ENCODE peak calls at places on chromosomes 13 and 19, in ten cellular contexts. Z, G, L, M, V, O, B, U, S and Y are unnamed samples.
A peak's percentile ranks its signal among the peaks of the same experiment; 100 is the strongest.

GRCh38 chr13:42001580-42001979 is 40.7 kb upstream of the VWA8 start:
- DNase-seq in S (no peak), L (no peak), Z (no peak), B (no peak), V (peak; percentile 96), U (no peak), M (peak; percentile 3), G (no peak), O (peak; percentile 94), Y (no peak)

GRCh38 chr19:35228177-35228930 is at the start of gene FAM187B:
- DNase-seq in L (no peak), V (no peak), G (no peak), O (no peak), Z (no peak), B (no peak), U (no peak), S (no peak), M (no peak), Y (no peak)

GRCh38 chr19:16571283-16571682 is 932 bp downstream of the SLC35E1 start:
- DNase-seq in U (no peak), L (peak; percentile 22), B (no peak), O (peak; percentile 36), Z (no peak), V (peak; percentile 56), S (no peak), G (no peak), M (no peak), Y (peak; percentile 63)

GRCh38 chr13:73338389-73338788 is 279.6 kb downstream of the KLF5 start:
- DNase-seq in M (no peak), L (no peak), B (no peak), Z (no peak), S (no peak), U (no peak), V (no peak), O (no peak), G (no peak), Y (no peak)

GRCh38 chr13:49836516-49836915 is 44.0 kb upstream of the KPNA3 start:
- DNase-seq in M (peak; percentile 71), G (no peak), S (no peak), U (no peak), Z (no peak), V (no peak), O (no peak), B (peak; percentile 56), L (no peak), Y (no peak)

GRCh38 chr19:36973844-36974195 is 57.7 kb downstream of the ZNF568 start:
- DNase-seq in O (no peak), Z (no peak), G (no peak), V (no peak), B (no peak), U (no peak), M (no peak), L (no peak), S (no peak), Y (no peak)

GRCh38 chr13:30371649-30372265 is 50.5 kb upstream of the UBE2L5 start:
- DNase-seq in Z (no peak), G (no peak), M (no peak), O (peak; percentile 58), B (no peak), S (peak; percentile 80), U (peak; percentile 96), L (peak; percentile 100), V (peak; percentile 72), Y (peak; percentile 99)

GRCh38 chr19:18017275-18018083 is 9.5 kb downstream of the ARRDC2 start:
- DNase-seq in B (no peak), G (no peak), V (no peak), L (no peak), O (no peak), U (no peak), S (no peak), M (no peak), Z (no peak), Y (no peak)

GRCh38 chr13:113736258-113736731 is 22.7 kb upstream of the TMEM255B start:
- DNase-seq in L (no peak), V (no peak), U (no peak), Z (no peak), S (no peak), B (no peak), G (no peak), O (no peak), M (no peak), Y (no peak)

GRCh38 chr13:42524487-42525034 is 49.4 kb upstream of the TNFSF11 start:
- DNase-seq in S (no peak), U (no peak), V (no peak), Z (no peak), B (no peak), M (no peak), L (no peak), G (no peak), O (no peak), Y (peak; percentile 77)

GRCh38 chr13:64371045-64371444 is 2859.1 kb downstream of the PCDH9 start:
- DNase-seq in S (peak; percentile 37), L (no peak), G (no peak), O (peak; percentile 25), M (no peak), B (no peak), U (no peak), V (peak; percentile 51), Z (no peak), Y (no peak)

GRCh38 chr19:10780368-10780767 is 55.6 kb downstream of the TMED1 start:
- DNase-seq in G (peak; percentile 19), V (peak; percentile 84), L (no peak), Z (no peak), O (peak; percentile 77), S (no peak), B (no peak), U (no peak), M (no peak), Y (no peak)

GRCh38 chr19:5519076-5519475 is 48.7 kb downstream of the TINCR start:
- DNase-seq in U (no peak), G (no peak), S (no peak), M (no peak), O (no peak), B (no peak), Z (no peak), L (no peak), V (no peak), Y (peak; percentile 40)

GRCh38 chr13:114129649-114130062 is 2.8 kb downstream of the RASA3 start:
- DNase-seq in S (no peak), U (peak; percentile 54), Z (no peak), L (no peak), V (no peak), O (no peak), M (no peak), B (no peak), G (no peak), Y (no peak)

GRCh38 chr13:25775986-25776385 is 275.8 kb downstream of the SHISA2 start:
- DNase-seq in V (no peak), S (no peak), L (no peak), B (no peak), M (peak; percentile 60), U (no peak), Z (no peak), O (no peak), G (no peak), Y (no peak)

GRCh38 chr19:2249880-2250764 is 999 bp downstream of the AMH start:
- DNase-seq in S (no peak), G (no peak), U (no peak), V (no peak), L (no peak), M (no peak), Z (no peak), B (peak; percentile 36), O (no peak), Y (no peak)

GRCh38 chr13:68027311-68027710 is 797.2 kb upstream of the PCDH9 start:
- DNase-seq in S (no peak), Z (no peak), U (no peak), G (no peak), B (no peak), L (no peak), O (no peak), M (no peak), V (no peak), Y (no peak)

GRCh38 chr13:44514278-44514677 is 61.9 kb downstream of the TSC22D1 start:
- DNase-seq in G (no peak), M (no peak), L (no peak), O (no peak), U (no peak), V (no peak), B (no peak), S (no peak), Z (no peak), Y (no peak)

GRCh38 chr13:44519642-44520041 is 56.5 kb downstream of the TSC22D1 start:
- DNase-seq in U (no peak), V (no peak), G (no peak), S (no peak), Z (no peak), O (no peak), M (no peak), B (no peak), L (no peak), Y (no peak)

GRCh38 chr13:44516771-44517170 is 59.4 kb downstream of the TSC22D1 start:
- DNase-seq in U (no peak), G (no peak), M (peak; percentile 47), L (no peak), V (no peak), Z (no peak), O (no peak), S (no peak), B (no peak), Y (no peak)
- H3K9me3 ChIP-seq in U (no peaks in the 10 kb centered on the region), G (no peaks in the 10 kb centered on the region), M (no peaks in the 10 kb centered on the region), L (no peaks in the 10 kb centered on the region), V (no peaks in the 10 kb centered on the region), Z (no peaks in the 10 kb centered on the region), O (no peaks in the 10 kb centered on the region), S (no peaks in the 10 kb centered on the region), B (no peaks in the 10 kb centered on the region), Y (no peaks in the 10 kb centered on the region)

GRCh38 chr19:14556662-14557188 is 15.1 kb downstream of the NDUFB7 start:
- DNase-seq in S (peak; percentile 49), B (peak; percentile 94), M (peak; percentile 91), V (peak; percentile 73), G (peak; percentile 50), O (peak; percentile 47), Z (peak; percentile 66), U (peak; percentile 48), L (peak; percentile 78), Y (peak; percentile 92)
- H3K27ac ChIP-seq in S (no peak overlapping the region), B (no peak overlapping the region), M (no peak overlapping the region), V (no peak overlapping the region), G (peak overlapping the region; percentile 45), O (peak overlapping the region; percentile 1), Z (peak overlapping the region; percentile 67), U (no peak overlapping the region), L (no peak overlapping the region), Y (no peak overlapping the region)

DNA sequence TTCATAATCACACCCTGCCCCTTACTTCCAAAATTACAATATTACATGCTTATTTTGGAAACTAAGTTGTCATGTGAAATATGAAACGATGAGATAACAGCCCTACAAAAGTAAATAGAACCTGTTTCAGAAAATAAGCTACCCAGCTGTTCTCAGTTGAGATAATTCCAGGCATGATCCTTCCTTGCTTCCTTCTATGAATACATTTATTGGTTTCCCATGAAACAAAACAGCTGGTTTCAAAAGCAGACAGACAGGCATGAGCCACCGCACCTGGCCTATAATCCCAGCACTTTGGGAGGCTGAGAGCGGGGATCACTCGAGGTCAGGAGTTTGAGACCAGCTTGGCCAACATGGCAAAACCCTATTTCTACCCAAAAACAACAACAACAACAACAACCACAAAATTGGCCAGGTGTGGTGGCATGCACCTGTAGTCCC is 95.4 kb downstream of the STK24 start:
- DNase-seq in O (no peak), G (no peak), U (no peak), V (no peak), B (no peak), Z (no peak), M (no peak), S (no peak), L (no peak), Y (no peak)
- H3K4me2 ChIP-seq in O (no peak overlapping the region), G (no peak overlapping the region), U (no peak overlapping the region), V (no peak overlapping the region), B (no peak overlapping the region), Z (no peak overlapping the region), M (no peak overlapping the region), S (no peak overlapping the region), L (no peak overlapping the region), Y (no peak overlapping the region)

GRCh38 chr19:51938936-51939335 is 11.7 kb downstream of the ZNF613 start:
- DNase-seq in V (no peak), L (no peak), M (no peak), Z (no peak), S (no peak), G (no peak), O (no peak), B (no peak), U (no peak), Y (no peak)
- H3K9me3 ChIP-seq in V (no peaks in the 10 kb centered on the region), L (peaks cover 10% of the 10 kb centered on the region), M (peaks cover 11% of the 10 kb centered on the region), Z (peaks cover 88% of the 10 kb centered on the region), S (no peaks in the 10 kb centered on the region), G (peaks cover 19% of the 10 kb centered on the region), O (peaks cover 47% of the 10 kb centered on the region), B (peaks cover 12% of the 10 kb centered on the region), U (peaks cover 56% of the 10 kb centered on the region), Y (peaks cover 61% of the 10 kb centered on the region)